ENCODE peak calls at places on chromosome 6, in five cellular contexts. L is left cardiac atrium, B is neural progenitor cell, U is DMS153, Z is GM04503. Y is an unnamed sample.

GRCh38 chr6:408599-409102 is 17.1 kb downstream of the IRF4 start:
- DNase-seq in B (peak), U (no peak), Z (no peak), L (peak), Y (no peak)

GRCh38 chr6:44056392-44057237 is 70.6 kb downstream of the MRPL14 start:
- DNase-seq in L (peak), B (no peak), U (no peak), Z (no peak), Y (no peak)

GRCh38 chr6:92297101-92297500 is 1122.3 kb downstream of the EPHA7 start:
- DNase-seq in U (no peak), Z (no peak), B (no peak), L (no peak), Y (no peak)

GRCh38 chr6:159220093-159220492 is 50.9 kb downstream of the FNDC1 start:
- DNase-seq in L (no peak), U (no peak), Z (no peak), B (no peak), Y (no peak)

GRCh38 chr6:125255201-125255600 is 46.6 kb downstream of the HDDC2 start:
- DNase-seq in L (no peak), U (no peak), Z (no peak), B (no peak), Y (no peak)

GRCh38 chr6:396126-396520 is 4.6 kb downstream of the IRF4 start:
- DNase-seq in B (no peak), Z (no peak), L (no peak), U (no peak), Y (no peak)

GRCh38 chr6:56091159-56091869 is 156.1 kb downstream of the COL21A1 start:
- DNase-seq in L (no peak), Z (peak), U (peak), B (no peak), Y (no peak)

GRCh38 chr6:91626935-91627334 is 1040.1 kb upstream of the MAP3K7 start:
- DNase-seq in B (no peak), L (no peak), U (no peak), Z (no peak), Y (no peak)

GRCh38 chr6:130529569-130530149 is 163.8 kb downstream of the TMEM200A start:
- DNase-seq in B (no peak), U (no peak), L (no peak), Z (no peak), Y (no peak)

GRCh38 chr6:116467096-116467495 is 5.9 kb downstream of the CALHM6 start:
- DNase-seq in L (no peak), U (no peak), Z (no peak), B (no peak), Y (no peak)

GRCh38 chr6:108673602-108674001 is 112.9 kb downstream of the FOXO3 start:
- DNase-seq in U (no peak), Z (no peak), B (no peak), L (no peak), Y (no peak)

GRCh38 chr6:16344756-16345155 is 106.4 kb downstream of the GMPR start:
- DNase-seq in B (no peak), U (no peak), L (no peak), Z (peak), Y (no peak)

GRCh38 chr6:102619585-102619984 is 1226.1 kb downstream of the GRIK2 start:
- DNase-seq in U (no peak), L (no peak), Z (no peak), B (peak), Y (peak)

GRCh38 chr6:90008189-90008907 is 114.1 kb downstream of the GJA10 start:
- DNase-seq in Z (no peak), U (no peak), L (no peak), B (no peak), Y (no peak)

GRCh38 chr6:144931172-144932035 is 646.3 kb downstream of the UTRN start:
- DNase-seq in B (peak), Z (no peak), U (no peak), L (no peak), Y (peak)

GRCh38 chr6:107658920-107659879 is 164.9 kb downstream of the SCML4 start:
- DNase-seq in B (no peak), L (no peak), Z (no peak), U (peak), Y (peak)

GRCh38 chr6:27582928-27583725 is 110.2 kb upstream of the ZNF184 start:
- DNase-seq in B (peak), L (no peak), Z (no peak), U (no peak), Y (no peak)

GRCh38 chr6:37338745-37339255 is 15.0 kb upstream of the RNF8 start:
- DNase-seq in L (no peak), B (no peak), U (no peak), Z (no peak), Y (no peak)

GRCh38 chr6:24882835-24883555 is 52.8 kb downstream of the RIPOR2 start:
- DNase-seq in Z (no peak), U (no peak), B (no peak), L (no peak), Y (no peak)

GRCh38 chr6:90458353-90459224 is 128.3 kb downstream of the MAP3K7 start:
- DNase-seq in B (no peak), Z (no peak), L (no peak), U (no peak), Y (no peak)

GRCh38 chr6:6655805-6656251 is 67.3 kb downstream of the LY86 start:
- DNase-seq in Z (no peak), U (no peak), L (no peak), B (no peak), Y (no peak)

GRCh38 chr6:43269273-43270007 is 26.2 kb downstream of the TTBK1 start:
- DNase-seq in U (no peak), B (peak), Z (no peak), L (no peak), Y (peak)

GRCh38 chr6:157965387-157965786 is 16.3 kb upstream of the SYNJ2 start:
- DNase-seq in L (no peak), Z (no peak), U (no peak), B (no peak), Y (no peak)

GRCh38 chr6:90113389-90113788 is 183.3 kb downstream of the BACH2 start:
- DNase-seq in Z (no peak), B (no peak), U (no peak), L (no peak), Y (no peak)

GRCh38 chr6:101284131-101284530 is 109.4 kb upstream of the GRIK2 start:
- DNase-seq in U (no peak), Z (no peak), L (no peak), B (no peak), Y (no peak)

GRCh38 chr6:63708631-63709030 is 73.0 kb downstream of the PHF3 start:
- DNase-seq in Z (no peak), L (no peak), U (no peak), B (no peak), Y (no peak)

GRCh38 chr6:32664827-32665362 is 1.6 kb downstream of the HLA-DQB1 start:
- DNase-seq in Z (no peak), L (peak), U (no peak), B (peak), Y (no peak)

GRCh38 chr6:140271759-140272377 is 897.4 kb upstream of the CITED2 start:
- DNase-seq in B (no peak), U (no peak), L (no peak), Z (no peak), Y (peak)

GRCh38 chr6:50840814-50841192 is 22.1 kb downstream of the TFAP2B start:
- DNase-seq in Z (no peak), B (peak), L (no peak), U (no peak), Y (no peak)

GRCh38 chr6:6407061-6407723 is 86.7 kb upstream of the F13A1 start:
- DNase-seq in Z (no peak), U (no peak), L (no peak), B (no peak), Y (no peak)